ENCODE peak calls at places on chromosomes 6 and 20, in five cellular contexts. N is CD8-positive, alpha-beta memory T cell; O is NCI-H345; V is astrocyte of the hippocampus; I is astrocyte of the cerebellum. Q is an unnamed sample.

GRCh38 chr6:169722362-169723199 is 1.7 kb downstream of the PHF10 start:
- DNase-seq in N (no peak), O (peak; percentile 32), V (peak; percentile 80), I (peak; percentile 67), Q (peak; percentile 45)

GRCh38 chr6:15948930-15949900 is 179.7 kb upstream of the MYLIP start:
- DNase-seq in N (no peak), O (peak; percentile 74), V (peak; percentile 29), I (no peak), Q (no peak)

GRCh38 chr20:45564760-45565276 is 14.3 kb downstream of the WFDC8 start:
- DNase-seq in N (no peak), O (no peak), V (no peak), I (no peak), Q (no peak)

GRCh38 chr6:89581669-89582068 is 56.9 kb downstream of the LYRM2 start:
- DNase-seq in N (no peak), O (peak; percentile 71), V (no peak), I (no peak), Q (no peak)

GRCh38 chr6:47188588-47189021 is 121.1 kb downstream of the TNFRSF21 start:
- DNase-seq in N (no peak), O (no peak), V (peak; percentile 59), I (peak; percentile 18), Q (no peak)

GRCh38 chr6:158972241-158973233 is 27.5 kb downstream of the RSPH3 start:
- DNase-seq in N (peak; percentile 43), O (peak; percentile 51), V (peak; percentile 71), I (peak; percentile 39), Q (peak; percentile 51)

GRCh38 chr6:87918461-87918941 is 129.1 kb upstream of the SPACA1 start:
- DNase-seq in N (no peak), O (peak; percentile 11), V (peak; percentile 56), I (no peak), Q (no peak)

GRCh38 chr20:59749293-59749680 is 144.9 kb downstream of the PHACTR3 start:
- DNase-seq in N (no peak), O (no peak), V (peak; percentile 59), I (no peak), Q (no peak)

GRCh38 chr6:31339210-31339609 is 17.8 kb downstream of the HLA-B start:
- DNase-seq in N (no peak), O (no peak), V (no peak), I (no peak), Q (no peak)

GRCh38 chr20:46400253-46400652 is 6.2 kb downstream of the ELMO2 start:
- DNase-seq in N (no peak), O (no peak), V (peak; percentile 48), I (no peak), Q (no peak)

GRCh38 chr20:18780731-18781130 is 32.9 kb upstream of the SCP2D1 start:
- DNase-seq in N (no peak), O (no peak), V (no peak), I (no peak), Q (no peak)

GRCh38 chr6:139943391-139943790 is 568.9 kb upstream of the CITED2 start:
- DNase-seq in N (no peak), O (no peak), V (peak; percentile 91), I (peak; percentile 89), Q (no peak)

GRCh38 chr20:10578607-10579006 is 95.2 kb downstream of the JAG1 start:
- DNase-seq in N (no peak), O (no peak), V (peak; percentile 36), I (no peak), Q (no peak)

GRCh38 chr6:145895802-145896201 is 68.4 kb downstream of the SHPRH start:
- DNase-seq in N (no peak), O (no peak), V (no peak), I (no peak), Q (no peak)

GRCh38 chr20:4026093-4026601 is 10.8 kb upstream of the RNF24 start:
- DNase-seq in N (no peak), O (no peak), V (peak; percentile 57), I (peak; percentile 40), Q (no peak)

GRCh38 chr6:137926207-137926731 is 59.2 kb downstream of the TNFAIP3 start:
- DNase-seq in N (no peak), O (no peak), V (peak; percentile 87), I (peak; percentile 62), Q (no peak)

GRCh38 chr20:57394087-57395082 is 3.2 kb downstream of the RBM38 start:
- DNase-seq in N (no peak), O (no peak), V (no peak), I (no peak), Q (no peak)

GRCh38 chr6:130681028-130681427 is 146.2 kb upstream of the SMLR1 start:
- DNase-seq in N (no peak), O (no peak), V (peak; percentile 14), I (no peak), Q (no peak)

GRCh38 chr6:158644227-158645063 is at the start of gene DYNLT1:
- DNase-seq in N (peak; percentile 86), O (peak; percentile 93), V (peak; percentile 98), I (peak; percentile 70), Q (peak; percentile 84)

GRCh38 chr6:79461205-79461604 is 76.0 kb downstream of the LCA5 start:
- DNase-seq in N (no peak), O (no peak), V (no peak), I (no peak), Q (no peak)

GRCh38 chr6:3891889-3892288 is 42.7 kb downstream of the FAM50B start:
- DNase-seq in N (no peak), O (no peak), V (no peak), I (no peak), Q (no peak)

GRCh38 chr6:100347901-100348550 is 116.7 kb downstream of the SIM1 start:
- DNase-seq in N (no peak), O (no peak), V (peak; percentile 75), I (peak; percentile 50), Q (no peak)

GRCh38 chr6:56263586-56264295 is 16.4 kb upstream of the COL21A1 start:
- DNase-seq in N (no peak), O (no peak), V (no peak), I (no peak), Q (no peak)

GRCh38 chr6:79718509-79719247 is 87.5 kb downstream of the SH3BGRL2 start:
- DNase-seq in N (no peak), O (no peak), V (peak; percentile 4), I (no peak), Q (no peak)

GRCh38 chr6:163759542-163759941 is 345.0 kb downstream of the QKI start:
- DNase-seq in N (no peak), O (no peak), V (no peak), I (no peak), Q (no peak)